ENCODE peak calls at places on chromosomes 13 and 19, in seven cellular contexts. R, Y, Q, O, N, F and G are unnamed samples.

GRCh38 chr13:43908156-43909126 is 28.7 kb downstream of the LACC1 start:
- DNase-seq in R (no peak), Y (no peak), Q (peak), O (no peak), N (peak), F (no peak), G (no peak)

GRCh38 chr19:43078311-43078710 is 4.2 kb downstream of the PSG2 start:
- DNase-seq in R (no peak), Y (no peak), Q (no peak), O (no peak), N (no peak), F (no peak), G (peak)

GRCh38 chr19:38409631-38410133 is 6.8 kb downstream of the FAM98C start:
- DNase-seq in R (no peak), Y (no peak), Q (no peak), O (no peak), N (no peak), F (no peak), G (no peak)

GRCh38 chr13:84192125-84192524 is 309.9 kb upstream of the SLITRK1 start:
- DNase-seq in R (no peak), Y (no peak), Q (peak), O (no peak), N (no peak), F (no peak), G (no peak)

GRCh38 chr13:50456111-50456510 is 387.4 kb downstream of the DLEU7 start:
- DNase-seq in R (no peak), Y (no peak), Q (no peak), O (no peak), N (no peak), F (no peak), G (no peak)

GRCh38 chr13:27043013-27043412 is 128.6 kb downstream of the USP12 start:
- DNase-seq in R (no peak), Y (no peak), Q (peak), O (no peak), N (no peak), F (no peak), G (peak)

GRCh38 chr19:18519962-18520847 is 1.7 kb downstream of the ELL start:
- DNase-seq in R (no peak), Y (no peak), Q (peak), O (peak), N (peak), F (peak), G (peak)

GRCh38 chr19:17946965-17947784 is 14.4 kb downstream of the CCDC124 start:
- DNase-seq in R (no peak), Y (no peak), Q (no peak), O (no peak), N (no peak), F (no peak), G (peak)

GRCh38 chr13:82436099-82436585 is 1446.1 kb downstream of the SLITRK1 start:
- DNase-seq in R (no peak), Y (no peak), Q (no peak), O (no peak), N (no peak), F (no peak), G (no peak)

GRCh38 chr19:2166741-2167738 is 3.3 kb downstream of the DOT1L start:
- DNase-seq in R (no peak), Y (no peak), Q (peak), O (peak), N (no peak), F (no peak), G (peak)

GRCh38 chr19:7397687-7398086 is 49.0 kb downstream of the ARHGEF18 start:
- DNase-seq in R (no peak), Y (no peak), Q (no peak), O (no peak), N (peak), F (no peak), G (no peak)

GRCh38 chr19:33826521-33826920 is 29.9 kb downstream of the KCTD15 start:
- DNase-seq in R (no peak), Y (no peak), Q (no peak), O (peak), N (no peak), F (no peak), G (no peak)

GRCh38 chr19:42433503-42434260 is 6.5 kb upstream of the LIPE start:
- DNase-seq in R (peak), Y (peak), Q (peak), O (peak), N (peak), F (peak), G (peak)

GRCh38 chr19:2549701-2550191 is 73.8 kb downstream of the GADD45B start:
- DNase-seq in R (no peak), Y (no peak), Q (no peak), O (peak), N (no peak), F (no peak), G (peak)

GRCh38 chr13:92225861-92226260 is 827.4 kb downstream of the GPC5 start:
- DNase-seq in R (no peak), Y (no peak), Q (no peak), O (no peak), N (no peak), F (no peak), G (no peak)

GRCh38 chr19:8004723-8005513 is 523 bp downstream of the ELAVL1 start:
- DNase-seq in R (no peak), Y (no peak), Q (no peak), O (no peak), N (peak), F (peak), G (no peak)

GRCh38 chr19:412356-413355 is 3.7 kb upstream of the C2CD4C start:
- DNase-seq in R (no peak), Y (no peak), Q (no peak), O (no peak), N (no peak), F (no peak), G (peak)

GRCh38 chr19:17679526-17680234 is 8.5 kb downstream of the UNC13A start:
- DNase-seq in R (no peak), Y (no peak), Q (no peak), O (no peak), N (no peak), F (no peak), G (no peak)

GRCh38 chr19:10625003-10625761 is at the start of gene SLC44A2:
- DNase-seq in R (peak), Y (no peak), Q (peak), O (peak), N (no peak), F (no peak), G (peak)

GRCh38 chr19:23999821-24000610 is 85.3 kb downstream of the ZNF726 start:
- DNase-seq in R (no peak), Y (no peak), Q (no peak), O (no peak), N (no peak), F (no peak), G (no peak)